ENCODE peak calls at places on chromosome 14, in seven cellular contexts. R is HCT116, B is HepG2, G is endothelial cell of umbilical vein, E is K562, K is H1, F is GM12878. L is an unnamed sample.

GRCh38 chr14:27006520-27006919 is 408.7 kb upstream of the NOVA1 start:
- DNase-seq in G (no peak), K (no peak), E (no peak), B (no peak), F (no peak), R (no peak), L (no peak)

GRCh38 chr14:33509927-33510535 is 440.8 kb downstream of the EGLN3 start:
- DNase-seq in F (no peak), K (no peak), E (no peak), R (no peak), B (no peak), G (peak), L (no peak)

GRCh38 chr14:93047187-93047586 is 68.5 kb downstream of the ITPK1 start:
- DNase-seq in B (no peak), G (no peak), R (no peak), K (no peak), E (no peak), F (no peak), L (no peak)

GRCh38 chr14:92877757-92878431 is 45.1 kb upstream of the CHGA start:
- DNase-seq in F (no peak), E (no peak), R (no peak), G (peak), K (no peak), B (peak), L (no peak)

GRCh38 chr14:100132161-100132902 is 27.1 kb downstream of the DEGS2 start:
- DNase-seq in E (no peak), F (no peak), R (no peak), K (no peak), B (no peak), G (no peak), L (peak)

GRCh38 chr14:96958057-96958456 is 160.9 kb downstream of the VRK1 start:
- DNase-seq in B (no peak), F (no peak), K (no peak), R (no peak), G (no peak), E (no peak), L (no peak)

GRCh38 chr14:34770901-34771300 is 56.5 kb upstream of the CFL2 start:
- DNase-seq in E (no peak), R (no peak), G (no peak), B (no peak), K (no peak), F (no peak), L (no peak)

GRCh38 chr14:105143451-105144230 is 24.9 kb downstream of the JAG2 start:
- DNase-seq in G (no peak), E (no peak), F (no peak), B (no peak), K (no peak), R (no peak), L (peak)

GRCh38 chr14:79701371-79701770 is 509.9 kb downstream of the DIO2 start:
- DNase-seq in R (no peak), K (no peak), G (no peak), E (no peak), B (no peak), F (no peak), L (no peak)

GRCh38 chr14:100148837-100149731 is 10.4 kb downstream of the DEGS2 start:
- DNase-seq in R (no peak), E (no peak), B (no peak), F (no peak), K (no peak), G (no peak), L (no peak)

GRCh38 chr14:77612011-77612620 is 4.3 kb downstream of the SPTLC2 start:
- DNase-seq in B (no peak), K (no peak), E (no peak), R (no peak), F (no peak), G (peak), L (no peak)

GRCh38 chr14:53462931-53463778 is 310.0 kb upstream of the DDHD1 start:
- DNase-seq in G (no peak), K (no peak), R (peak), F (no peak), E (no peak), B (peak), L (no peak)

GRCh38 chr14:103847954-103848719 is 762 bp upstream of the PPP1R13B start:
- DNase-seq in R (no peak), F (no peak), B (peak), E (peak), K (no peak), G (no peak), L (peak)
- TF ChIP-seq MAX in R (no peak), F (no peak), B (peak), E (no peak), K (peak), G (no peak), L (no peak)

DNA sequence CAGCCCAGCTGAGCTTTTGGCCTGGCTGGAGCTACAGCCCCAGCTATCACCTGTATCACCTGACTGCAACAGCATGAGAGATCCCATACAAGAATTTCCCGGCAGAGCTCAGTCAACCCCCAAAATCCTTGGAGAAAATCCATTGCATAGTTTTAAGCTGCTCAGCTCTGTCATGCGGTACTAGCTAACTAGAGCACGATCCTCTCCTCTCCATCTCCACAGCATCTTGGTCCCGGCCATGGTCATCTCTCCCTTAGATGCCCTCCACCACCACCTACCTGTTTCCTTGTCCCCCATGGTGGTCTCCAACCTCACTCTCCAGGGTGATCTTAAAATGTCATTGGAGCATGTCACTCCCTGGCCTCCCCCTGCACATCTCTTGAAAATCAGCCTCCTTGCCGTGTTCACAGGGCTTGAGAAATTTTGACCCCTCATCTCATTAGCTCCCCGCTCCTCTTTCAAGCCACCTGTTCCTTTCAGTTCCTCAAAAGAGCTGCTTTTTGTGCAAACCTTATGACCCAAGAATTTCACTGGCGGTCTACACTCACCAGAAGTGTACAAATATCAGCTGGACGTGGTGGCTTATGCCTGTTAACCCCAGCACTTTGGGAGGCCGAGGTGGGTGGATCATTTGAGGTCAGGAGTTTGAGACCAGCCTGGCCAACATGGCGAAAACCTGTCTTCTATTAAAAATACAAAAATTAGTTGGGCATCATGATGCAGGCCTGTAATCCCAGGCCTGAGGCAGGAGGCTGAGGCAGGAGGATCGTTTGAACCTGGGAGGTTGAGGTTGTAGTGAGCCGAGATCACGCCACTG is 8.1 kb upstream of the CLMN start:
- DNase-seq in F (peak), E (no peak), B (no peak), G (no peak), R (no peak), K (no peak), L (no peak)
- TF ChIP-seq POLR2AphosphoS5 in F (peak), E (no peak), B (no peak), G (no peak), R (no peak), K (no peak), L (no peak)

GRCh38 chr14:44567997-44568396 is 60.9 kb upstream of the FSCB start:
- DNase-seq in B (no peak), K (no peak), F (no peak), E (no peak), G (no peak), R (no peak), L (no peak)
- TF ChIP-seq MAX in B (no peak), K (no peak), F (no peak), E (no peak), G (no peak), R (no peak), L (no peak)

DNA sequence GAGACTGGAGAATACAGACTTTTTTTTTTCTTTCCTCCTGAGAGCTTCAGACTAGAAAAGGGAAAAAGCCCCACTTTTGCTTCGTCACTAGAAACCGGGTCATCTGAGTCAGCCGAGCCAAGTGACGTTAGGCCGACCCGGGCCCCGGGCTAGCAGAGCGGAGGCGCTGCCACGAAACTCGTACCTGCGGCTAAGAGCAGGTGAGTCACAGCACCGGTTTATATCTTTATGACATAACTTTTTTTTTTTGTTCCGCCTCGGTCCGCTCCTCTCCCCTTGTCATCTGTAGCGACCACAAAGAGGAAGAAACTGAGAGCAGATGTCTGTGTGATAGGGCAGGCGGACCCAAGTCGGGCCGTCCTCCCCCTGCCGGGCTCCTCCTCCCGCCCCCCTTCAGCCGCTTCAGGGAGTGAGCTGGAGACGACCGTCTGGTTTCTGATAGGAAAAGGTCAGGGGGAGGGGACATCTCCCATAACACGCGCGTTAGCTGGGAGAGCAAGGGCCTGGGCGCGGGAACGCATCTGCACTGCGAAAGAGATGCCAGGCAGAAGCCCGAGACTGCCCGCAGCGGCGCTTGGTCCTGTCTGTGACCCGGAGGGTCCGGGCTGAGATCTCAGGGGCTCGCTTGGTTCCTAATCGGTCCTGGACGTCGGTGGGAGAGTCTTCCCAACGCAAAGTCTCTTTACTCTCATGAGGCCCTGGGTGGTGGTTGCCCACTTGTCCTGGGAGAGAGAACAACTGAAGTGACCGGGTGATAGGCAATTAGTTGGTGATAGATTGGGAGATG is 573 bp downstream of the TTC6 start:
- DNase-seq in F (no peak), K (no peak), G (no peak), B (peak), E (peak), R (peak), L (no peak)
- TF ChIP-seq POLR2AphosphoS5 in F (no peak), K (no peak), G (no peak), B (peak), E (no peak), R (no peak), L (no peak)

GRCh38 chr14:69703047-69704046 is 63.6 kb upstream of the SRSF5 start:
- DNase-seq in F (no peak), R (no peak), E (no peak), K (no peak), B (peak), G (no peak), L (no peak)
- TF ChIP-seq MAX in F (no peak), R (no peak), E (no peak), K (no peak), B (peak), G (no peak), L (no peak)

GRCh38 chr14:103879570-103880333 is 32.4 kb upstream of the PPP1R13B start:
- DNase-seq in B (peak), G (no peak), E (peak), R (no peak), F (no peak), K (no peak), L (peak)
- TF ChIP-seq POLR2AphosphoS5 in B (peak), G (no peak), E (no peak), R (peak), F (no peak), K (no peak), L (no peak)

GRCh38 chr14:24310666-24311604 is at the start of gene LTB4R:
- DNase-seq in R (no peak), E (no peak), F (no peak), K (no peak), B (no peak), G (peak), L (no peak)
- TF ChIP-seq MAX in R (no peak), E (no peak), F (peak), K (no peak), B (no peak), G (peak), L (no peak)

DNA sequence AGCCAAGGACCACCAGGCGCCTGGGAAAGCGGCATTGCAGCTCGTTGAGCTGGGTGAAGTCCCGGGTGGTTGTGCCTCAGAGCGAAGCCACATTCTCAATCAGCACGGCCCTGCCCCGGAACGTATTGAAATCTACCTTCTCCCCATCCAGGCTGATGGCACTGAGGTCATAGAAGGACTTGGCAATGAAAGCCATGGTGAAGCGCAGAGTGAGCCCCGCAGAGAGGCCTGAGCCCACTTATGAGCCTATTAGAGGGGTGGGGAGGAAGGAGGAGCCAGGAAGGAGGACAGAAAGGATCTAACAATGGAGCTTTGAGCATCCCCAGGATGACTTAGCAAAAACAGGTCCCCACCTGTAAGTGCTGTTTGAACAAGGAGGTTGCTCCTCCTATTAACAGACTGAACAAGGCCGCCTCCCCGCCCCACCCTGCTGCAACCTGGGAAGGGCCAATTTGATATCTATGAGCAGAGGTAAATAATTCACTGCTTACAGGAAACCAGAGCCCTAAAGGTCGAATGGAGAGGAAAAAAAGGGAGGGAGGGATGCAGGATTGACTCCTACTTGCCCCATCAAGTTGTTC is at the start of gene GPX2:
- DNase-seq in B (peak), E (no peak), F (no peak), G (no peak), K (no peak), R (no peak), L (no peak)
- TF ChIP-seq POLR2AphosphoS5 in B (peak), E (no peak), F (no peak), G (no peak), K (no peak), R (no peak), L (no peak)

GRCh38 chr14:90168425-90169105 is 87.8 kb upstream of the PSMC1 start:
- DNase-seq in K (no peak), R (no peak), E (no peak), G (no peak), F (no peak), B (no peak), L (no peak)
- TF ChIP-seq MAX in K (no peak), R (no peak), E (no peak), G (no peak), F (no peak), B (no peak), L (no peak)

L was measured in SK-N-SH.